ENCODE peak calls at places on chromosomes 5 and 9, in seven cellular contexts. One of them, this sample, is unnamed.

GRCh38 chr9:93601666-93602065 is 25.3 kb downstream of the PHF2 start:
- DNase-seq in stimulated activated CD8-positive, alpha-beta memory T cell treated with anti-CD3 and anti-CD28 coated beads, Interleukin-15, amount 100 ng/mL, for 24 hours: no peak
- DNase-seq in CD8-positive, alpha-beta memory T cell: no peak
- DNase-seq in NCI-H2081: no peak
- DNase-seq in SK-MEL-5: no peak
- DNase-seq in bronchial epithelial cell: no peak
- DNase-seq in NCI-H1092 treated with DMSO at 0.1 percent for 48 hours: no peak
- DNase-seq in this sample: no peak

GRCh38 chr5:176948458-176948857 is 49.3 kb upstream of the HK3 start:
- DNase-seq in NCI-H1092 treated with DMSO at 0.1 percent for 48 hours: no peak
- DNase-seq in CD8-positive, alpha-beta memory T cell: no peak
- DNase-seq in stimulated activated CD8-positive, alpha-beta memory T cell treated with anti-CD3 and anti-CD28 coated beads, Interleukin-15, amount 100 ng/mL, for 24 hours: no peak
- DNase-seq in bronchial epithelial cell: no peak
- DNase-seq in SK-MEL-5: no peak
- DNase-seq in NCI-H2081: no peak
- DNase-seq in this sample: no peak

GRCh38 chr9:91711755-91712591 is 238.1 kb downstream of the ROR2 start:
- DNase-seq in SK-MEL-5: no peak
- DNase-seq in NCI-H2081: no peak
- DNase-seq in bronchial epithelial cell: peak
- DNase-seq in NCI-H1092 treated with DMSO at 0.1 percent for 48 hours: no peak
- DNase-seq in stimulated activated CD8-positive, alpha-beta memory T cell treated with anti-CD3 and anti-CD28 coated beads, Interleukin-15, amount 100 ng/mL, for 24 hours: no peak
- DNase-seq in CD8-positive, alpha-beta memory T cell: peak
- DNase-seq in this sample: peak

GRCh38 chr9:133023117-133023890 is 7.5 kb upstream of the GTF3C5 start:
- DNase-seq in NCI-H1092 treated with DMSO at 0.1 percent for 48 hours: no peak
- DNase-seq in bronchial epithelial cell: no peak
- DNase-seq in SK-MEL-5: peak
- DNase-seq in NCI-H2081: no peak
- DNase-seq in CD8-positive, alpha-beta memory T cell: no peak
- DNase-seq in stimulated activated CD8-positive, alpha-beta memory T cell treated with anti-CD3 and anti-CD28 coated beads, Interleukin-15, amount 100 ng/mL, for 24 hours: no peak
- DNase-seq in this sample: peak

GRCh38 chr5:154826-155225 is 36.5 kb upstream of the LRRC14B start:
- DNase-seq in bronchial epithelial cell: no peak
- DNase-seq in NCI-H2081: no peak
- DNase-seq in stimulated activated CD8-positive, alpha-beta memory T cell treated with anti-CD3 and anti-CD28 coated beads, Interleukin-15, amount 100 ng/mL, for 24 hours: no peak
- DNase-seq in SK-MEL-5: no peak
- DNase-seq in NCI-H1092 treated with DMSO at 0.1 percent for 48 hours: no peak
- DNase-seq in CD8-positive, alpha-beta memory T cell: no peak
- DNase-seq in this sample: no peak

GRCh38 chr5:36459191-36460135 is 146.9 kb upstream of the SLC1A3 start:
- DNase-seq in CD8-positive, alpha-beta memory T cell: no peak
- DNase-seq in stimulated activated CD8-positive, alpha-beta memory T cell treated with anti-CD3 and anti-CD28 coated beads, Interleukin-15, amount 100 ng/mL, for 24 hours: no peak
- DNase-seq in bronchial epithelial cell: peak
- DNase-seq in SK-MEL-5: peak
- DNase-seq in NCI-H1092 treated with DMSO at 0.1 percent for 48 hours: no peak
- DNase-seq in NCI-H2081: no peak
- DNase-seq in this sample: peak

GRCh38 chr5:522899-523657 is 1.2 kb downstream of the SLC9A3 start:
- DNase-seq in CD8-positive, alpha-beta memory T cell: no peak
- DNase-seq in stimulated activated CD8-positive, alpha-beta memory T cell treated with anti-CD3 and anti-CD28 coated beads, Interleukin-15, amount 100 ng/mL, for 24 hours: no peak
- DNase-seq in bronchial epithelial cell: no peak
- DNase-seq in NCI-H1092 treated with DMSO at 0.1 percent for 48 hours: peak
- DNase-seq in SK-MEL-5: no peak
- DNase-seq in NCI-H2081: no peak
- DNase-seq in this sample: no peak

GRCh38 chr5:7894860-7895259 is 25.9 kb downstream of the MTRR start:
- DNase-seq in bronchial epithelial cell: no peak
- DNase-seq in CD8-positive, alpha-beta memory T cell: no peak
- DNase-seq in stimulated activated CD8-positive, alpha-beta memory T cell treated with anti-CD3 and anti-CD28 coated beads, Interleukin-15, amount 100 ng/mL, for 24 hours: no peak
- DNase-seq in NCI-H2081: no peak
- DNase-seq in SK-MEL-5: no peak
- DNase-seq in NCI-H1092 treated with DMSO at 0.1 percent for 48 hours: no peak
- DNase-seq in this sample: no peak

GRCh38 chr5:155471027-155471426 is 457.5 kb downstream of the KIF4B start:
- DNase-seq in NCI-H1092 treated with DMSO at 0.1 percent for 48 hours: peak
- DNase-seq in SK-MEL-5: no peak
- DNase-seq in CD8-positive, alpha-beta memory T cell: no peak
- DNase-seq in NCI-H2081: peak
- DNase-seq in stimulated activated CD8-positive, alpha-beta memory T cell treated with anti-CD3 and anti-CD28 coated beads, Interleukin-15, amount 100 ng/mL, for 24 hours: no peak
- DNase-seq in bronchial epithelial cell: no peak
- DNase-seq in this sample: no peak

GRCh38 chr9:130998596-130999264 is 10.2 kb upstream of the LAMC3 start:
- DNase-seq in NCI-H1092 treated with DMSO at 0.1 percent for 48 hours: no peak
- DNase-seq in bronchial epithelial cell: no peak
- DNase-seq in CD8-positive, alpha-beta memory T cell: no peak
- DNase-seq in NCI-H2081: no peak
- DNase-seq in SK-MEL-5: no peak
- DNase-seq in stimulated activated CD8-positive, alpha-beta memory T cell treated with anti-CD3 and anti-CD28 coated beads, Interleukin-15, amount 100 ng/mL, for 24 hours: no peak
- DNase-seq in this sample: no peak

GRCh38 chr9:72228282-72228681 is 79.0 kb downstream of the GDA start:
- DNase-seq in SK-MEL-5: no peak
- DNase-seq in bronchial epithelial cell: no peak
- DNase-seq in NCI-H1092 treated with DMSO at 0.1 percent for 48 hours: no peak
- DNase-seq in CD8-positive, alpha-beta memory T cell: no peak
- DNase-seq in NCI-H2081: no peak
- DNase-seq in stimulated activated CD8-positive, alpha-beta memory T cell treated with anti-CD3 and anti-CD28 coated beads, Interleukin-15, amount 100 ng/mL, for 24 hours: no peak
- DNase-seq in this sample: no peak

GRCh38 chr9:79572891-79573696 is 1.3 kb downstream of the TLE4 start:
- DNase-seq in bronchial epithelial cell: no peak
- DNase-seq in stimulated activated CD8-positive, alpha-beta memory T cell treated with anti-CD3 and anti-CD28 coated beads, Interleukin-15, amount 100 ng/mL, for 24 hours: peak
- DNase-seq in CD8-positive, alpha-beta memory T cell: peak
- DNase-seq in SK-MEL-5: no peak
- DNase-seq in NCI-H1092 treated with DMSO at 0.1 percent for 48 hours: no peak
- DNase-seq in NCI-H2081: no peak
- DNase-seq in this sample: peak

GRCh38 chr9:93941493-93941892 is 13.7 kb downstream of the BARX1 start:
- DNase-seq in CD8-positive, alpha-beta memory T cell: no peak
- DNase-seq in bronchial epithelial cell: no peak
- DNase-seq in NCI-H1092 treated with DMSO at 0.1 percent for 48 hours: no peak
- DNase-seq in stimulated activated CD8-positive, alpha-beta memory T cell treated with anti-CD3 and anti-CD28 coated beads, Interleukin-15, amount 100 ng/mL, for 24 hours: no peak
- DNase-seq in NCI-H2081: no peak
- DNase-seq in SK-MEL-5: no peak
- DNase-seq in this sample: no peak

GRCh38 chr5:154159343-154159742 is 31.2 kb upstream of the GALNT10 start:
- DNase-seq in NCI-H1092 treated with DMSO at 0.1 percent for 48 hours: no peak
- DNase-seq in CD8-positive, alpha-beta memory T cell: no peak
- DNase-seq in NCI-H2081: no peak
- DNase-seq in SK-MEL-5: no peak
- DNase-seq in stimulated activated CD8-positive, alpha-beta memory T cell treated with anti-CD3 and anti-CD28 coated beads, Interleukin-15, amount 100 ng/mL, for 24 hours: no peak
- DNase-seq in bronchial epithelial cell: peak
- DNase-seq in this sample: no peak

GRCh38 chr9:27033815-27034403 is 28.4 kb upstream of the LRRC19 start:
- DNase-seq in bronchial epithelial cell: peak
- DNase-seq in NCI-H2081: peak
- DNase-seq in stimulated activated CD8-positive, alpha-beta memory T cell treated with anti-CD3 and anti-CD28 coated beads, Interleukin-15, amount 100 ng/mL, for 24 hours: peak
- DNase-seq in CD8-positive, alpha-beta memory T cell: no peak
- DNase-seq in SK-MEL-5: no peak
- DNase-seq in NCI-H1092 treated with DMSO at 0.1 percent for 48 hours: peak
- DNase-seq in this sample: peak

GRCh38 chr9:121631978-121632418 is 19.4 kb upstream of the DAB2IP start:
- DNase-seq in stimulated activated CD8-positive, alpha-beta memory T cell treated with anti-CD3 and anti-CD28 coated beads, Interleukin-15, amount 100 ng/mL, for 24 hours: no peak
- DNase-seq in SK-MEL-5: no peak
- DNase-seq in bronchial epithelial cell: no peak
- DNase-seq in NCI-H2081: no peak
- DNase-seq in NCI-H1092 treated with DMSO at 0.1 percent for 48 hours: no peak
- DNase-seq in CD8-positive, alpha-beta memory T cell: no peak
- DNase-seq in this sample: no peak

GRCh38 chr9:111175350-111175749 is 137.1 kb upstream of the LPAR1 start:
- DNase-seq in SK-MEL-5: no peak
- DNase-seq in bronchial epithelial cell: no peak
- DNase-seq in NCI-H2081: no peak
- DNase-seq in NCI-H1092 treated with DMSO at 0.1 percent for 48 hours: no peak
- DNase-seq in stimulated activated CD8-positive, alpha-beta memory T cell treated with anti-CD3 and anti-CD28 coated beads, Interleukin-15, amount 100 ng/mL, for 24 hours: no peak
- DNase-seq in CD8-positive, alpha-beta memory T cell: no peak
- DNase-seq in this sample: no peak

GRCh38 chr5:172931001-172931536 is 28.2 kb upstream of the RPL26L1 start:
- DNase-seq in CD8-positive, alpha-beta memory T cell: no peak
- DNase-seq in bronchial epithelial cell: peak
- DNase-seq in stimulated activated CD8-positive, alpha-beta memory T cell treated with anti-CD3 and anti-CD28 coated beads, Interleukin-15, amount 100 ng/mL, for 24 hours: no peak
- DNase-seq in NCI-H1092 treated with DMSO at 0.1 percent for 48 hours: no peak
- DNase-seq in NCI-H2081: no peak
- DNase-seq in SK-MEL-5: no peak
- DNase-seq in this sample: peak

GRCh38 chr5:106873558-106873957 is 797.2 kb downstream of the EFNA5 start:
- DNase-seq in SK-MEL-5: no peak
- DNase-seq in CD8-positive, alpha-beta memory T cell: no peak
- DNase-seq in bronchial epithelial cell: peak
- DNase-seq in NCI-H1092 treated with DMSO at 0.1 percent for 48 hours: no peak
- DNase-seq in stimulated activated CD8-positive, alpha-beta memory T cell treated with anti-CD3 and anti-CD28 coated beads, Interleukin-15, amount 100 ng/mL, for 24 hours: no peak
- DNase-seq in NCI-H2081: peak
- DNase-seq in this sample: no peak

GRCh38 chr5:121967187-121967586 is 5.4 kb downstream of the SRFBP1 start:
- DNase-seq in NCI-H1092 treated with DMSO at 0.1 percent for 48 hours: no peak
- DNase-seq in stimulated activated CD8-positive, alpha-beta memory T cell treated with anti-CD3 and anti-CD28 coated beads, Interleukin-15, amount 100 ng/mL, for 24 hours: no peak
- DNase-seq in NCI-H2081: no peak
- DNase-seq in SK-MEL-5: peak
- DNase-seq in bronchial epithelial cell: peak
- DNase-seq in CD8-positive, alpha-beta memory T cell: no peak
- DNase-seq in this sample: no peak

GRCh38 chr5:10469253-10470030 is 27.8 kb downstream of the ROPN1L start:
- DNase-seq in NCI-H2081: no peak
- DNase-seq in stimulated activated CD8-positive, alpha-beta memory T cell treated with anti-CD3 and anti-CD28 coated beads, Interleukin-15, amount 100 ng/mL, for 24 hours: no peak
- DNase-seq in bronchial epithelial cell: peak
- DNase-seq in NCI-H1092 treated with DMSO at 0.1 percent for 48 hours: no peak
- DNase-seq in CD8-positive, alpha-beta memory T cell: no peak
- DNase-seq in SK-MEL-5: no peak
- DNase-seq in this sample: no peak

GRCh38 chr9:96029722-96030515 is 154.4 kb downstream of the ERCC6L2 start:
- DNase-seq in bronchial epithelial cell: no peak
- DNase-seq in SK-MEL-5: no peak
- DNase-seq in NCI-H2081: no peak
- DNase-seq in NCI-H1092 treated with DMSO at 0.1 percent for 48 hours: peak
- DNase-seq in stimulated activated CD8-positive, alpha-beta memory T cell treated with anti-CD3 and anti-CD28 coated beads, Interleukin-15, amount 100 ng/mL, for 24 hours: no peak
- DNase-seq in CD8-positive, alpha-beta memory T cell: no peak
- DNase-seq in this sample: no peak

GRCh38 chr5:87009146-87009545 is 258.5 kb upstream of the RASA1 start:
- DNase-seq in SK-MEL-5: no peak
- DNase-seq in NCI-H1092 treated with DMSO at 0.1 percent for 48 hours: no peak
- DNase-seq in CD8-positive, alpha-beta memory T cell: no peak
- DNase-seq in stimulated activated CD8-positive, alpha-beta memory T cell treated with anti-CD3 and anti-CD28 coated beads, Interleukin-15, amount 100 ng/mL, for 24 hours: no peak
- DNase-seq in NCI-H2081: no peak
- DNase-seq in bronchial epithelial cell: no peak
- DNase-seq in this sample: no peak

GRCh38 chr5:114062940-114063867 is 298.7 kb upstream of the KCNN2 start:
- DNase-seq in NCI-H2081: no peak
- DNase-seq in SK-MEL-5: no peak
- DNase-seq in NCI-H1092 treated with DMSO at 0.1 percent for 48 hours: no peak
- DNase-seq in CD8-positive, alpha-beta memory T cell: no peak
- DNase-seq in stimulated activated CD8-positive, alpha-beta memory T cell treated with anti-CD3 and anti-CD28 coated beads, Interleukin-15, amount 100 ng/mL, for 24 hours: no peak
- DNase-seq in bronchial epithelial cell: no peak
- DNase-seq in this sample: no peak

GRCh38 chr5:154367101-154367500 is 78.7 kb upstream of the SAP30L start:
- DNase-seq in bronchial epithelial cell: peak
- DNase-seq in NCI-H2081: no peak
- DNase-seq in stimulated activated CD8-positive, alpha-beta memory T cell treated with anti-CD3 and anti-CD28 coated beads, Interleukin-15, amount 100 ng/mL, for 24 hours: no peak
- DNase-seq in CD8-positive, alpha-beta memory T cell: no peak
- DNase-seq in SK-MEL-5: no peak
- DNase-seq in NCI-H1092 treated with DMSO at 0.1 percent for 48 hours: no peak
- DNase-seq in this sample: no peak

GRCh38 chr5:39943811-39944210 is 519.0 kb upstream of the DAB2 start:
- DNase-seq in NCI-H2081: no peak
- DNase-seq in NCI-H1092 treated with DMSO at 0.1 percent for 48 hours: no peak
- DNase-seq in stimulated activated CD8-positive, alpha-beta memory T cell treated with anti-CD3 and anti-CD28 coated beads, Interleukin-15, amount 100 ng/mL, for 24 hours: no peak
- DNase-seq in CD8-positive, alpha-beta memory T cell: no peak
- DNase-seq in bronchial epithelial cell: peak
- DNase-seq in SK-MEL-5: peak
- DNase-seq in this sample: no peak

GRCh38 chr9:69412741-69413150 is 87.7 kb downstream of the ENTREP1 start:
- DNase-seq in NCI-H1092 treated with DMSO at 0.1 percent for 48 hours: peak
- DNase-seq in bronchial epithelial cell: peak
- DNase-seq in SK-MEL-5: peak
- DNase-seq in stimulated activated CD8-positive, alpha-beta memory T cell treated with anti-CD3 and anti-CD28 coated beads, Interleukin-15, amount 100 ng/mL, for 24 hours: no peak
- DNase-seq in CD8-positive, alpha-beta memory T cell: no peak
- DNase-seq in NCI-H2081: no peak
- DNase-seq in this sample: peak

GRCh38 chr5:63401434-63402046 is 560.7 kb downstream of the HTR1A start:
- DNase-seq in stimulated activated CD8-positive, alpha-beta memory T cell treated with anti-CD3 and anti-CD28 coated beads, Interleukin-15, amount 100 ng/mL, for 24 hours: no peak
- DNase-seq in NCI-H1092 treated with DMSO at 0.1 percent for 48 hours: peak
- DNase-seq in NCI-H2081: peak
- DNase-seq in SK-MEL-5: peak
- DNase-seq in CD8-positive, alpha-beta memory T cell: no peak
- DNase-seq in bronchial epithelial cell: peak
- DNase-seq in this sample: peak

GRCh38 chr9:211557-211956 is 3.1 kb upstream of the DOCK8 start:
- DNase-seq in CD8-positive, alpha-beta memory T cell: no peak
- DNase-seq in NCI-H1092 treated with DMSO at 0.1 percent for 48 hours: no peak
- DNase-seq in bronchial epithelial cell: peak
- DNase-seq in NCI-H2081: no peak
- DNase-seq in stimulated activated CD8-positive, alpha-beta memory T cell treated with anti-CD3 and anti-CD28 coated beads, Interleukin-15, amount 100 ng/mL, for 24 hours: no peak
- DNase-seq in SK-MEL-5: no peak
- DNase-seq in this sample: no peak

GRCh38 chr9:27818348-27818747 is 245.1 kb upstream of the C9orf72 start:
- DNase-seq in bronchial epithelial cell: no peak
- DNase-seq in SK-MEL-5: no peak
- DNase-seq in CD8-positive, alpha-beta memory T cell: no peak
- DNase-seq in stimulated activated CD8-positive, alpha-beta memory T cell treated with anti-CD3 and anti-CD28 coated beads, Interleukin-15, amount 100 ng/mL, for 24 hours: no peak
- DNase-seq in NCI-H2081: no peak
- DNase-seq in NCI-H1092 treated with DMSO at 0.1 percent for 48 hours: no peak
- DNase-seq in this sample: no peak

GRCh38 chr5:74233091-74233490 is 407.4 kb downstream of the ENC1 start:
- DNase-seq in NCI-H1092 treated with DMSO at 0.1 percent for 48 hours: no peak
- DNase-seq in bronchial epithelial cell: no peak
- DNase-seq in CD8-positive, alpha-beta memory T cell: no peak
- DNase-seq in SK-MEL-5: no peak
- DNase-seq in NCI-H2081: no peak
- DNase-seq in stimulated activated CD8-positive, alpha-beta memory T cell treated with anti-CD3 and anti-CD28 coated beads, Interleukin-15, amount 100 ng/mL, for 24 hours: no peak
- DNase-seq in this sample: no peak

GRCh38 chr9:114386361-114386885 is 1.4 kb downstream of the AKNA start:
- DNase-seq in NCI-H1092 treated with DMSO at 0.1 percent for 48 hours: no peak
- DNase-seq in bronchial epithelial cell: no peak
- DNase-seq in stimulated activated CD8-positive, alpha-beta memory T cell treated with anti-CD3 and anti-CD28 coated beads, Interleukin-15, amount 100 ng/mL, for 24 hours: no peak
- DNase-seq in CD8-positive, alpha-beta memory T cell: no peak
- DNase-seq in SK-MEL-5: no peak
- DNase-seq in NCI-H2081: no peak
- DNase-seq in this sample: peak

GRCh38 chr9:13209498-13209897 is 70.0 kb downstream of the MPDZ start:
- DNase-seq in SK-MEL-5: no peak
- DNase-seq in NCI-H2081: no peak
- DNase-seq in bronchial epithelial cell: no peak
- DNase-seq in NCI-H1092 treated with DMSO at 0.1 percent for 48 hours: no peak
- DNase-seq in stimulated activated CD8-positive, alpha-beta memory T cell treated with anti-CD3 and anti-CD28 coated beads, Interleukin-15, amount 100 ng/mL, for 24 hours: no peak
- DNase-seq in CD8-positive, alpha-beta memory T cell: no peak
- DNase-seq in this sample: no peak

GRCh38 chr9:78189461-78189860 is 46.4 kb upstream of the CEP78 start:
- DNase-seq in bronchial epithelial cell: no peak
- DNase-seq in NCI-H2081: no peak
- DNase-seq in CD8-positive, alpha-beta memory T cell: no peak
- DNase-seq in stimulated activated CD8-positive, alpha-beta memory T cell treated with anti-CD3 and anti-CD28 coated beads, Interleukin-15, amount 100 ng/mL, for 24 hours: no peak
- DNase-seq in NCI-H1092 treated with DMSO at 0.1 percent for 48 hours: no peak
- DNase-seq in SK-MEL-5: peak
- DNase-seq in this sample: no peak

GRCh38 chr5:2141254-2142000 is 258.7 kb upstream of the IRX4 start:
- DNase-seq in bronchial epithelial cell: no peak
- DNase-seq in CD8-positive, alpha-beta memory T cell: no peak
- DNase-seq in NCI-H1092 treated with DMSO at 0.1 percent for 48 hours: no peak
- DNase-seq in stimulated activated CD8-positive, alpha-beta memory T cell treated with anti-CD3 and anti-CD28 coated beads, Interleukin-15, amount 100 ng/mL, for 24 hours: no peak
- DNase-seq in SK-MEL-5: no peak
- DNase-seq in NCI-H2081: no peak
- DNase-seq in this sample: no peak

GRCh38 chr9:120386390-120387131 is 193.4 kb downstream of the CDK5RAP2 start:
- DNase-seq in bronchial epithelial cell: no peak
- DNase-seq in NCI-H2081: peak
- DNase-seq in NCI-H1092 treated with DMSO at 0.1 percent for 48 hours: peak
- DNase-seq in CD8-positive, alpha-beta memory T cell: no peak
- DNase-seq in SK-MEL-5: no peak
- DNase-seq in stimulated activated CD8-positive, alpha-beta memory T cell treated with anti-CD3 and anti-CD28 coated beads, Interleukin-15, amount 100 ng/mL, for 24 hours: no peak
- DNase-seq in this sample: no peak

This sample was measured in Karpas-422.